ENCODE peak calls at places on chromosome 9, in four cellular contexts. D is BJ, N is epithelial cell of esophagus, K is breast epithelium. Y is an unnamed sample.

GRCh38 chr9:96171749-96172148 is 130.2 kb downstream of the HSD17B3 start:
- DNase-seq in N (no peak), K (no peak), D (no peak), Y (no peak)

GRCh38 chr9:27202056-27202455 is 93.0 kb downstream of the TEK start:
- DNase-seq in D (no peak), N (no peak), K (no peak), Y (no peak)

GRCh38 chr9:32431940-32432555 is 47.6 kb downstream of the ACO1 start:
- DNase-seq in D (no peak), N (peak; percentile 36), K (no peak), Y (no peak)

GRCh38 chr9:27436234-27436633 is 87.9 kb upstream of the IFNK start:
- DNase-seq in D (no peak), K (no peak), N (peak; percentile 92), Y (peak; percentile 95)

GRCh38 chr9:77640741-77641580 is 7.2 kb downstream of the GNA14 start:
- DNase-seq in D (no peak), K (no peak), N (no peak), Y (no peak)

GRCh38 chr9:106925392-106925791 is 62.4 kb downstream of the ZNF462 start:
- DNase-seq in N (no peak), K (no peak), D (no peak), Y (no peak)

GRCh38 chr9:84293001-84293798 is 47.4 kb downstream of the SLC28A3 start:
- DNase-seq in D (no peak), K (no peak), N (no peak), Y (no peak)

GRCh38 chr9:108889649-108890067 is 27.6 kb downstream of the ACTL7A start:
- DNase-seq in N (no peak), D (no peak), K (no peak), Y (no peak)

GRCh38 chr9:121371495-121371911 is 1.5 kb upstream of the STOM start:
- DNase-seq in D (no peak), N (no peak), K (no peak), Y (no peak)

GRCh38 chr9:121372239-121372562 is 2.2 kb upstream of the STOM start:
- DNase-seq in D (no peak), N (no peak), K (no peak), Y (no peak)

GRCh38 chr9:121369595-121370265 is at the start of gene STOM:
- DNase-seq in K (peak; percentile 75), N (peak; percentile 69), D (peak; percentile 46), Y (no peak)

GRCh38 chr9:121363586-121363961 is 6.5 kb downstream of the STOM start:
- DNase-seq in D (no peak), N (no peak), K (no peak), Y (no peak)

DNA sequence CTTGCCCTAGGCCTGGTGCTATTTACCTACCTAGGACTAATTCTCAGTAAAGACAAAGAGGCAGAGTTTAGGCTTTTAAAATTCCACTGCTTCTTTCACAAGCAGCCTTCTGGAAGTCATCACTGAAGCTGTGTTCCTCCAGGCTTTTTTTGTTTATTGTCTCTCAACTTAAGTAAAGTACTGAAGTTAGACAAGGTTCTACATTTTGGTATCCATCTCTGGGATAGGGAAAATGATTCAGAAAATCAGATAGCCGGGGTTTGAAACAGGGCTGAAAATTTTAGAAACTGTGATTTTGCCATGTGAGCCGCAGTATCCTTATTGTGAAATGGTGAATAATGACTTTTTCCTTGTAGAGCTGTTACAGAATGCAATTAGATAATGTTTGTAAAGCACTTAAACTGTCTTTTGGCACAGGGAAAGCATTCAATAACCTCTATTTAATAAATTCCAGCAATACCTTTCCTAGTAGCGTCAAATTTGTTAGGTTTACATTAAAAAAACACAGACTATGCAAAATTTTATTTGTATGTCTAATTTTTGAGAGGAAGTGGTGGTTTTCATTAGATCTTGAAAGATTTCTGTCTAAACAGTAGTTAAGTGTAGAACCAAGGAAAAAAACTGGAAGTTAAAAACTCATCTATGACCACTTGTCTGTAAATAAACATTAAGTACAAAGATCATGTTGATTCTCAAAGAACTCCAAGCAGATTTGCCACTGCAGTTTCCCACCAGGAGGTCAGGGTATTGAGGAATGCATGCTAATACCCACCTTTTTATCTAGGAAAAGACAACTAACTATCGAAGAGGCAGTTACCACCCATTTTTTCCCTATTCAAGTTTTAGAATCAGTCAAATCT is 2.2 kb downstream of the STOM start:
- DNase-seq in D (peak; percentile 43), N (no peak), K (no peak), Y (no peak)
- H3K4me3 ChIP-seq in D (peak overlapping the region; percentile 92), N (peak overlapping the region; percentile 78), K (peak overlapping the region; percentile 77), Y (no peak overlapping the region)

DNA sequence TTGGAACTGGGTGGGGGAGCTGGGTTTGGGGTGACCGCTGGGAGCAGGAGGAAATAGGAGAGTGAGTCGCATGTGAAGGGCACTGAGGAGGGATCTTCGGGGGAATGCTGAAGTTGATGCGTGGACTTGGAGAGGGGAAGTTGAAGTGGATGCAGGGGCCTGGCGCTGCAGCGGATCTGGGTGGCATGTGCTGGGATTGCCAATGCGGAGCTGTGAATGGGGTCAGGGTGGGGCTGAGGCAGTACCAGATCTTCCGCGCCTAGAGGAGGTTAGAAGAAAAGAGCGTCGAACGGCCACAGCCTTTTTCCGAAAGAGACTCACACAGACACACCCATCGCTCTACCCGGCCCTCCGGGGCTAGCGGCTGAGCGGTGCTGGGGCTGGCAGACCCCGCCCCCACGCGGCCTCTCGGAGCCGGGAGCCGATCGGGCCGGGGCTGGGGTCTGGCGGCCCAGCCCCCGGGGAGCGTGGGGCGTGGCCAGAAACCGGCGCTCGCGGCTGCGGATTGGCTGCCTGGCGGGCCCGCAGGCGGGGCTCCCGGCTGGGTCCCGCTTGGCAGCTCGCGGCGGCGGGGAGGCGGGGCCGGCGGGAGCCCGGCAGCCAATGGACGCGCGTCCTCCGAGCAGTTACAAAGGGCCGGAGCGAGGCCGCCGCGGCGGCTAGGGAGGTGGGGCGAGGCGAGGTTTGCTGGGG is at the start of gene TGFBR1:
- DNase-seq in D (peak; percentile 65), N (peak; percentile 96), K (peak; percentile 86), Y (peak; percentile 46)
- TF ChIP-seq CTCF in D (no peak), N (no peak), K (no peak), Y (no peak)

DNA sequence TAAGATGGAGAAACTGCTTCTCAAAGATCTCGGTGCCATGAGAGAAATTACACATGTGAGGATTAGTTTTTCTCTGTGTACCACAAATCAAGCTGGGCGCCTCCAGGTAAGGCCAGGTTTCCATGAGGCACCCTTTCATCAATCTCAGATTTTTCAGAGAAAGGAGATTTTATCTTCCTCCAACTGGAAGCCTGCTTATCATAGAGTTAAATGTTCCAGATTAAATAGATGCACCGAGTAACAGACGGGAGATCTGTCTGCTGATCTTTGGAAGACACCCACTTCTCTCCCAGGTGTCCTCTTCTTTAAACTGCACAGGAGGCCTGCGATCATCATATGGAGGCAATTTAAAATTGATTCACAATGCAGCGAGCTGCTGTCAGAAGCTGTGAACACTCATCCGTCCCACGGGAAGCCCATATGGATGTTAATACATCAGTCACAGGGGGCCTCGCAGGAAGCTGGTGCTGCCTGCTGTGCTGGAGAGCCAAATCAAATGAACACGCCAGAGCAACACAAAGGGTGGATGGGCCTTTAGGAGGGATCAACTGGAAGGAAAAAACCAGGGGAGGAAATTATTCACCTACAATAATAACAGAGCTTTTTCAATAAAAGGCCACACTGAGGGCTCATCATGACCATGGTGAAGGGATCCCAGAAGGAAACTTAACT is 93.3 kb downstream of the TLE1 start:
- DNase-seq in N (no peak), K (no peak), D (no peak), Y (no peak)
- H3K4me3 ChIP-seq in N (no peak overlapping the region), K (no peak overlapping the region), D (no peak overlapping the region), Y (no peak overlapping the region)

GRCh38 chr9:36980148-36980974 is 53.7 kb downstream of the PAX5 start:
- DNase-seq in K (no peak), D (no peak), N (peak; percentile 65), Y (no peak)
- TF ChIP-seq CTCF in K (no peak), D (peak; percentile 6), N (no peak), Y (no peak)

GRCh38 chr9:135038331-135038730 is 49.1 kb upstream of the OLFM1 start:
- DNase-seq in K (no peak), D (no peak), N (no peak), Y (no peak)

GRCh38 chr9:135037521-135038250 is 49.8 kb upstream of the OLFM1 start:
- DNase-seq in K (no peak), D (no peak), N (no peak), Y (no peak)

GRCh38 chr9:135035781-135036760 is 51.4 kb upstream of the OLFM1 start:
- DNase-seq in N (no peak), D (no peak), K (no peak), Y (no peak)

GRCh38 chr9:135038826-135039225 is 48.6 kb upstream of the OLFM1 start:
- DNase-seq in D (no peak), K (no peak), N (no peak), Y (no peak)

GRCh38 chr9:135036861-135037465 is 50.5 kb upstream of the OLFM1 start:
- DNase-seq in N (no peak), K (no peak), D (no peak), Y (no peak)
- H3K4me3 ChIP-seq in N (no peak overlapping the region), K (no peak overlapping the region), D (no peak overlapping the region), Y (no peak overlapping the region)

GRCh38 chr9:124409410-124409809 is 5.8 kb downstream of the PSMB7 start:
- DNase-seq in N (no peak), K (no peak), D (no peak), Y (no peak)

GRCh38 chr9:124411514-124412227 is 3.6 kb downstream of the PSMB7 start:
- DNase-seq in K (no peak), N (peak; percentile 79), D (no peak), Y (no peak)

GRCh38 chr9:124412228-124412575 is 3.0 kb downstream of the PSMB7 start:
- DNase-seq in N (peak; percentile 70), D (no peak), K (no peak), Y (no peak)

GRCh38 chr9:124414612-124415011 is 630 bp downstream of the PSMB7 start:
- DNase-seq in D (no peak), K (no peak), N (no peak), Y (no peak)

DNA sequence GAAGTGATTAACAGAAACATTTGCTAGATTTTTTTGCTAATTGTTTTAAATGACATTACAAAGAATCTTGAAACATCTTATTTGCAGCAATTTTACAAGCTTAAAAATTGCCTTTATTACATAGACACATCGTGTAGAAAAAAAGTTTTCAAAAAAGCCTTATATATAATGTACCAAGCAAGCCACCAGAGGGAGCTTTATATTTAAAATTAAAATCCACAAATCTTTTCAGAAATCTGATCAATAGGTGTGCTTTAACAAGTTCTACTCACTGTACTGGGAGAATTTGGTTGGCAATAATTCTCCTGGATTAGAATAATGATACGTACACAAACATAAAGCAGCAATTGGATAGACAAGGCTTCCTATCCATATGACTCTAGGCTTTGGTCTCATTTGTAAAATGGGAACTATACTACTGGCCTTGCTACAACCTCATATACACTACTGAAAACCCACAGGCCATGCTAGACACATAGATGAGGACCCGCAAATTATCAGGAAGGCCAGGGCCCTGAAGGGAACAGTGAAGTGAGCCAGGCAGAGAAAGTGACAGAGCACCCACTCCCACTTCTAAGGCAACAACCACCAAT is 4.8 kb downstream of the PSMB7 start:
- DNase-seq in K (no peak), N (no peak), D (no peak), Y (no peak)
- TF ChIP-seq CTCF in K (no peak), N (peak; percentile 20), D (peak; percentile 30), Y (peak; percentile 10)

GRCh38 chr9:24035816-24036215 is 209.8 kb upstream of the ELAVL2 start:
- DNase-seq in K (no peak), N (no peak), D (no peak), Y (no peak)
- H3K4me3 ChIP-seq in K (no peak overlapping the region), N (no peak overlapping the region), D (no peak overlapping the region), Y (no peak overlapping the region)

GRCh38 chr9:131161585-131161984 is 36.2 kb downstream of the NUP214 start:
- DNase-seq in D (no peak), K (no peak), N (no peak), Y (no peak)
- TF ChIP-seq CTCF in D (no peak), K (no peak), N (no peak), Y (no peak)